ENCODE peak calls at places on chromosomes 16 and 17, in four cellular contexts. One of them, this sample, is unnamed.

GRCh38 chr17:8003594-8004181 is 1.3 kb downstream of the GUCY2D start:
- DNase-seq in transverse colon: no peak
- DNase-seq in activated naive CD4-positive, alpha-beta T cell treated with anti-CD3 and anti-CD28 coated beads, Interleukin-2, amount 10 ng/mL, durations not matched to agents 7 days and 5 days: no peak
- DNase-seq in choroid plexus epithelial cell: no peak
- DNase-seq in this sample: no peak

GRCh38 chr16:77877712-77878111 is 89.3 kb downstream of the VAT1L start:
- DNase-seq in transverse colon: no peak
- DNase-seq in choroid plexus epithelial cell: peak; percentile 92
- DNase-seq in activated naive CD4-positive, alpha-beta T cell treated with anti-CD3 and anti-CD28 coated beads, Interleukin-2, amount 10 ng/mL, durations not matched to agents 7 days and 5 days: no peak
- DNase-seq in this sample: no peak

GRCh38 chr16:59881366-59881765 is 1147.2 kb upstream of the GOT2 start:
- DNase-seq in activated naive CD4-positive, alpha-beta T cell treated with anti-CD3 and anti-CD28 coated beads, Interleukin-2, amount 10 ng/mL, durations not matched to agents 7 days and 5 days: no peak
- DNase-seq in transverse colon: no peak
- DNase-seq in choroid plexus epithelial cell: no peak
- DNase-seq in this sample: no peak

GRCh38 chr17:65055708-65056638 is 567 bp downstream of the GNA13 start:
- DNase-seq in choroid plexus epithelial cell: peak; percentile 30
- DNase-seq in transverse colon: peak; percentile 69
- DNase-seq in activated naive CD4-positive, alpha-beta T cell treated with anti-CD3 and anti-CD28 coated beads, Interleukin-2, amount 10 ng/mL, durations not matched to agents 7 days and 5 days: peak; percentile 66
- DNase-seq in this sample: peak; percentile 65

GRCh38 chr17:4960279-4960922 is 7.2 kb downstream of the SPAG7 start:
- DNase-seq in activated naive CD4-positive, alpha-beta T cell treated with anti-CD3 and anti-CD28 coated beads, Interleukin-2, amount 10 ng/mL, durations not matched to agents 7 days and 5 days: no peak
- DNase-seq in transverse colon: no peak
- DNase-seq in choroid plexus epithelial cell: no peak
- DNase-seq in this sample: no peak

GRCh38 chr16:85845276-85845675 is 45.8 kb downstream of the COX4I1 start:
- DNase-seq in transverse colon: no peak
- DNase-seq in choroid plexus epithelial cell: no peak
- DNase-seq in activated naive CD4-positive, alpha-beta T cell treated with anti-CD3 and anti-CD28 coated beads, Interleukin-2, amount 10 ng/mL, durations not matched to agents 7 days and 5 days: no peak
- DNase-seq in this sample: no peak

GRCh38 chr17:40021471-40021961 is 6.3 kb downstream of the CSF3 start:
- DNase-seq in choroid plexus epithelial cell: peak; percentile 13
- DNase-seq in activated naive CD4-positive, alpha-beta T cell treated with anti-CD3 and anti-CD28 coated beads, Interleukin-2, amount 10 ng/mL, durations not matched to agents 7 days and 5 days: no peak
- DNase-seq in transverse colon: no peak
- DNase-seq in this sample: no peak

GRCh38 chr16:78816499-78817441 is 717.3 kb downstream of the WWOX start:
- DNase-seq in activated naive CD4-positive, alpha-beta T cell treated with anti-CD3 and anti-CD28 coated beads, Interleukin-2, amount 10 ng/mL, durations not matched to agents 7 days and 5 days: no peak
- DNase-seq in choroid plexus epithelial cell: no peak
- DNase-seq in transverse colon: peak; percentile 10
- DNase-seq in this sample: no peak

GRCh38 chr16:49747654-49748053 is 108.3 kb downstream of the ZNF423 start:
- DNase-seq in activated naive CD4-positive, alpha-beta T cell treated with anti-CD3 and anti-CD28 coated beads, Interleukin-2, amount 10 ng/mL, durations not matched to agents 7 days and 5 days: no peak
- DNase-seq in choroid plexus epithelial cell: no peak
- DNase-seq in transverse colon: no peak
- DNase-seq in this sample: no peak

GRCh38 chr16:28279006-28279405 is 13.3 kb upstream of the SBK1 start:
- DNase-seq in transverse colon: no peak
- DNase-seq in activated naive CD4-positive, alpha-beta T cell treated with anti-CD3 and anti-CD28 coated beads, Interleukin-2, amount 10 ng/mL, durations not matched to agents 7 days and 5 days: peak; percentile 53
- DNase-seq in choroid plexus epithelial cell: no peak
- DNase-seq in this sample: peak; percentile 38

GRCh38 chr16:11783319-11784047 is 13.6 kb downstream of the ZC3H7A start:
- DNase-seq in choroid plexus epithelial cell: peak; percentile 84
- DNase-seq in transverse colon: no peak
- DNase-seq in activated naive CD4-positive, alpha-beta T cell treated with anti-CD3 and anti-CD28 coated beads, Interleukin-2, amount 10 ng/mL, durations not matched to agents 7 days and 5 days: peak; percentile 63
- DNase-seq in this sample: peak; percentile 66

GRCh38 chr16:10981697-10982216 is 37.4 kb downstream of the CLEC16A start:
- DNase-seq in activated naive CD4-positive, alpha-beta T cell treated with anti-CD3 and anti-CD28 coated beads, Interleukin-2, amount 10 ng/mL, durations not matched to agents 7 days and 5 days: peak; percentile 73
- DNase-seq in choroid plexus epithelial cell: no peak
- DNase-seq in transverse colon: no peak
- DNase-seq in this sample: peak; percentile 65

GRCh38 chr17:59287452-59287851 is 44.0 kb upstream of the YPEL2 start:
- DNase-seq in transverse colon: no peak
- DNase-seq in choroid plexus epithelial cell: peak; percentile 12
- DNase-seq in activated naive CD4-positive, alpha-beta T cell treated with anti-CD3 and anti-CD28 coated beads, Interleukin-2, amount 10 ng/mL, durations not matched to agents 7 days and 5 days: no peak
- DNase-seq in this sample: no peak

GRCh38 chr17:67635688-67636087 is 82.0 kb upstream of the NOL11 start:
- DNase-seq in activated naive CD4-positive, alpha-beta T cell treated with anti-CD3 and anti-CD28 coated beads, Interleukin-2, amount 10 ng/mL, durations not matched to agents 7 days and 5 days: no peak
- DNase-seq in choroid plexus epithelial cell: no peak
- DNase-seq in transverse colon: no peak
- DNase-seq in this sample: no peak

GRCh38 chr17:17051380-17051779 is 9.1 kb downstream of the MPRIP start:
- DNase-seq in activated naive CD4-positive, alpha-beta T cell treated with anti-CD3 and anti-CD28 coated beads, Interleukin-2, amount 10 ng/mL, durations not matched to agents 7 days and 5 days: peak; percentile 14
- DNase-seq in transverse colon: no peak
- DNase-seq in choroid plexus epithelial cell: no peak
- DNase-seq in this sample: no peak

GRCh38 chr17:39863918-39864746 is at the start of gene IKZF3:
- DNase-seq in choroid plexus epithelial cell: peak; percentile 28
- DNase-seq in activated naive CD4-positive, alpha-beta T cell treated with anti-CD3 and anti-CD28 coated beads, Interleukin-2, amount 10 ng/mL, durations not matched to agents 7 days and 5 days: peak; percentile 83
- DNase-seq in transverse colon: peak; percentile 81
- DNase-seq in this sample: peak; percentile 73

GRCh38 chr17:81682565-81683207 is 911 bp downstream of the ARL16 start:
- DNase-seq in activated naive CD4-positive, alpha-beta T cell treated with anti-CD3 and anti-CD28 coated beads, Interleukin-2, amount 10 ng/mL, durations not matched to agents 7 days and 5 days: no peak
- DNase-seq in choroid plexus epithelial cell: peak; percentile 41
- DNase-seq in transverse colon: no peak
- DNase-seq in this sample: no peak

GRCh38 chr16:58638148-58639036 is 8.8 kb upstream of the CNOT1 start:
- DNase-seq in activated naive CD4-positive, alpha-beta T cell treated with anti-CD3 and anti-CD28 coated beads, Interleukin-2, amount 10 ng/mL, durations not matched to agents 7 days and 5 days: peak; percentile 24
- DNase-seq in choroid plexus epithelial cell: peak; percentile 94
- DNase-seq in transverse colon: peak; percentile 35
- DNase-seq in this sample: no peak

GRCh38 chr17:7438050-7438614 is 1.2 kb upstream of the FGF11 start:
- DNase-seq in choroid plexus epithelial cell: no peak
- DNase-seq in transverse colon: peak; percentile 54
- DNase-seq in activated naive CD4-positive, alpha-beta T cell treated with anti-CD3 and anti-CD28 coated beads, Interleukin-2, amount 10 ng/mL, durations not matched to agents 7 days and 5 days: peak; percentile 84
- DNase-seq in this sample: peak; percentile 57

GRCh38 chr17:77968788-77969187 is 10.3 kb downstream of the TNRC6C start:
- DNase-seq in choroid plexus epithelial cell: no peak
- DNase-seq in transverse colon: no peak
- DNase-seq in activated naive CD4-positive, alpha-beta T cell treated with anti-CD3 and anti-CD28 coated beads, Interleukin-2, amount 10 ng/mL, durations not matched to agents 7 days and 5 days: no peak
- DNase-seq in this sample: no peak

GRCh38 chr16:19879241-19879792 is 5.3 kb downstream of the GPRC5B start:
- DNase-seq in activated naive CD4-positive, alpha-beta T cell treated with anti-CD3 and anti-CD28 coated beads, Interleukin-2, amount 10 ng/mL, durations not matched to agents 7 days and 5 days: no peak
- DNase-seq in transverse colon: no peak
- DNase-seq in choroid plexus epithelial cell: peak; percentile 50
- DNase-seq in this sample: no peak

GRCh38 chr16:14502932-14503741 is 126.9 kb downstream of the PARN start:
- DNase-seq in transverse colon: no peak
- DNase-seq in choroid plexus epithelial cell: peak; percentile 83
- DNase-seq in activated naive CD4-positive, alpha-beta T cell treated with anti-CD3 and anti-CD28 coated beads, Interleukin-2, amount 10 ng/mL, durations not matched to agents 7 days and 5 days: no peak
- DNase-seq in this sample: no peak

GRCh38 chr17:7909080-7909479 is 7.0 kb downstream of the RNF227 start:
- DNase-seq in choroid plexus epithelial cell: no peak
- DNase-seq in transverse colon: no peak
- DNase-seq in activated naive CD4-positive, alpha-beta T cell treated with anti-CD3 and anti-CD28 coated beads, Interleukin-2, amount 10 ng/mL, durations not matched to agents 7 days and 5 days: no peak
- DNase-seq in this sample: no peak

GRCh38 chr17:78719630-78720298 is 62.3 kb downstream of the CYTH1 start:
- DNase-seq in choroid plexus epithelial cell: no peak
- DNase-seq in transverse colon: no peak
- DNase-seq in activated naive CD4-positive, alpha-beta T cell treated with anti-CD3 and anti-CD28 coated beads, Interleukin-2, amount 10 ng/mL, durations not matched to agents 7 days and 5 days: no peak
- DNase-seq in this sample: no peak

GRCh38 chr17:12898110-12898509 is 108.8 kb downstream of the ARHGAP44 start:
- DNase-seq in transverse colon: no peak
- DNase-seq in activated naive CD4-positive, alpha-beta T cell treated with anti-CD3 and anti-CD28 coated beads, Interleukin-2, amount 10 ng/mL, durations not matched to agents 7 days and 5 days: no peak
- DNase-seq in choroid plexus epithelial cell: no peak
- DNase-seq in this sample: no peak

GRCh38 chr16:80656731-80657150 is 115.9 kb downstream of the DYNLRB2 start:
- DNase-seq in choroid plexus epithelial cell: no peak
- DNase-seq in activated naive CD4-positive, alpha-beta T cell treated with anti-CD3 and anti-CD28 coated beads, Interleukin-2, amount 10 ng/mL, durations not matched to agents 7 days and 5 days: peak; percentile 69
- DNase-seq in transverse colon: no peak
- DNase-seq in this sample: peak; percentile 74

GRCh38 chr17:60188727-60189126 is 39.0 kb downstream of the CA4 start:
- DNase-seq in choroid plexus epithelial cell: no peak
- DNase-seq in activated naive CD4-positive, alpha-beta T cell treated with anti-CD3 and anti-CD28 coated beads, Interleukin-2, amount 10 ng/mL, durations not matched to agents 7 days and 5 days: no peak
- DNase-seq in transverse colon: no peak
- DNase-seq in this sample: no peak

GRCh38 chr16:61243954-61244353 is 792.3 kb downstream of the CDH8 start:
- DNase-seq in transverse colon: no peak
- DNase-seq in choroid plexus epithelial cell: no peak
- DNase-seq in activated naive CD4-positive, alpha-beta T cell treated with anti-CD3 and anti-CD28 coated beads, Interleukin-2, amount 10 ng/mL, durations not matched to agents 7 days and 5 days: no peak
- DNase-seq in this sample: no peak

GRCh38 chr17:694239-694638 is 20.4 kb downstream of the VPS53 start:
- DNase-seq in choroid plexus epithelial cell: peak; percentile 97
- DNase-seq in transverse colon: no peak
- DNase-seq in activated naive CD4-positive, alpha-beta T cell treated with anti-CD3 and anti-CD28 coated beads, Interleukin-2, amount 10 ng/mL, durations not matched to agents 7 days and 5 days: no peak
- DNase-seq in this sample: no peak

GRCh38 chr17:44760474-44761308 is 1.9 kb downstream of the ADAM11 start:
- DNase-seq in transverse colon: no peak
- DNase-seq in activated naive CD4-positive, alpha-beta T cell treated with anti-CD3 and anti-CD28 coated beads, Interleukin-2, amount 10 ng/mL, durations not matched to agents 7 days and 5 days: no peak
- DNase-seq in choroid plexus epithelial cell: no peak
- DNase-seq in this sample: no peak

GRCh38 chr17:77215281-77215680 is 74.5 kb downstream of the SEC14L1 start:
- DNase-seq in transverse colon: no peak
- DNase-seq in choroid plexus epithelial cell: no peak
- DNase-seq in activated naive CD4-positive, alpha-beta T cell treated with anti-CD3 and anti-CD28 coated beads, Interleukin-2, amount 10 ng/mL, durations not matched to agents 7 days and 5 days: no peak
- DNase-seq in this sample: no peak

GRCh38 chr16:5060073-5060641 is 5.6 kb downstream of the C16orf89 start:
- DNase-seq in transverse colon: no peak
- DNase-seq in activated naive CD4-positive, alpha-beta T cell treated with anti-CD3 and anti-CD28 coated beads, Interleukin-2, amount 10 ng/mL, durations not matched to agents 7 days and 5 days: no peak
- DNase-seq in choroid plexus epithelial cell: no peak
- DNase-seq in this sample: no peak